ENCODE peak calls at places on chromosomes 1 and 21, in four cellular contexts. One of them, this sample, is unnamed.

GRCh38 chr1:20840731-20841130 is 53.6 kb upstream of the HP1BP3 start:
- DNase-seq in suprapubic skin: no peak
- DNase-seq in neural progenitor cell: no peak
- DNase-seq in glomerular endothelial cell: no peak
- DNase-seq in this sample: no peak

GRCh38 chr1:29237906-29238600 is 1.7 kb downstream of the PTPRU start:
- DNase-seq in suprapubic skin: no peak
- DNase-seq in neural progenitor cell: peak; percentile 75
- DNase-seq in glomerular endothelial cell: no peak
- DNase-seq in this sample: peak; percentile 66

GRCh38 chr1:180363596-180363995 is 133.5 kb downstream of the LHX4 start:
- DNase-seq in suprapubic skin: no peak
- DNase-seq in neural progenitor cell: no peak
- DNase-seq in glomerular endothelial cell: no peak
- DNase-seq in this sample: no peak

GRCh38 chr1:65260851-65261473 is 48.4 kb upstream of the DNAJC6 start:
- DNase-seq in suprapubic skin: no peak
- DNase-seq in neural progenitor cell: no peak
- DNase-seq in glomerular endothelial cell: no peak
- DNase-seq in this sample: peak; percentile 92

GRCh38 chr1:235068155-235069121 is 60.2 kb downstream of the TOMM20 start:
- DNase-seq in suprapubic skin: no peak
- DNase-seq in neural progenitor cell: no peak
- DNase-seq in glomerular endothelial cell: no peak
- DNase-seq in this sample: peak; percentile 90

GRCh38 chr1:24191860-24192259 is 4.8 kb upstream of the IFNLR1 start:
- DNase-seq in suprapubic skin: no peak
- DNase-seq in neural progenitor cell: no peak
- DNase-seq in glomerular endothelial cell: no peak
- DNase-seq in this sample: peak; percentile 62

GRCh38 chr21:20856926-20857325 is 141.3 kb upstream of the NCAM2 start:
- DNase-seq in suprapubic skin: no peak
- DNase-seq in neural progenitor cell: no peak
- DNase-seq in glomerular endothelial cell: no peak
- DNase-seq in this sample: no peak

GRCh38 chr21:41032536-41032935 is 135.4 kb upstream of the BACE2 start:
- DNase-seq in suprapubic skin: no peak
- DNase-seq in neural progenitor cell: no peak
- DNase-seq in glomerular endothelial cell: no peak
- DNase-seq in this sample: no peak

GRCh38 chr1:246691622-246692495 is 32.4 kb upstream of the SCCPDH start:
- DNase-seq in suprapubic skin: no peak
- DNase-seq in neural progenitor cell: peak; percentile 14
- DNase-seq in glomerular endothelial cell: no peak
- DNase-seq in this sample: peak; percentile 32

GRCh38 chr1:3660704-3661103 is 8.4 kb downstream of the TP73 start:
- DNase-seq in suprapubic skin: no peak
- DNase-seq in neural progenitor cell: no peak
- DNase-seq in glomerular endothelial cell: no peak
- DNase-seq in this sample: no peak

GRCh38 chr1:164604541-164604940 is 45.6 kb downstream of the PBX1 start:
- DNase-seq in suprapubic skin: no peak
- DNase-seq in neural progenitor cell: no peak
- DNase-seq in glomerular endothelial cell: no peak
- DNase-seq in this sample: peak; percentile 63

GRCh38 chr1:7988576-7988975 is 27.1 kb downstream of the PARK7 start:
- DNase-seq in suprapubic skin: no peak
- DNase-seq in neural progenitor cell: no peak
- DNase-seq in glomerular endothelial cell: no peak
- DNase-seq in this sample: peak; percentile 26

GRCh38 chr1:167628754-167629515 is 1.1 kb upstream of the RCSD1 start:
- DNase-seq in suprapubic skin: no peak
- DNase-seq in neural progenitor cell: no peak
- DNase-seq in glomerular endothelial cell: no peak
- DNase-seq in this sample: no peak

GRCh38 chr1:201739492-201740085 is 89.4 kb upstream of the IPO9 start:
- DNase-seq in suprapubic skin: peak; percentile 89
- DNase-seq in neural progenitor cell: peak; percentile 82
- DNase-seq in glomerular endothelial cell: no peak
- DNase-seq in this sample: peak; percentile 82

GRCh38 chr1:55898191-55898590 is 681.2 kb downstream of the PLPP3 start:
- DNase-seq in suprapubic skin: no peak
- DNase-seq in neural progenitor cell: no peak
- DNase-seq in glomerular endothelial cell: no peak
- DNase-seq in this sample: peak; percentile 78

GRCh38 chr21:41786521-41786987 is 19.7 kb upstream of the RIPK4 start:
- DNase-seq in suprapubic skin: no peak
- DNase-seq in neural progenitor cell: no peak
- DNase-seq in glomerular endothelial cell: no peak
- DNase-seq in this sample: peak; percentile 93

GRCh38 chr1:19728413-19729145 is 63.9 kb downstream of the HTR6 start:
- DNase-seq in suprapubic skin: no peak
- DNase-seq in neural progenitor cell: no peak
- DNase-seq in glomerular endothelial cell: no peak
- DNase-seq in this sample: no peak

GRCh38 chr1:232470711-232471110 is 159.2 kb downstream of the SIPA1L2 start:
- DNase-seq in suprapubic skin: no peak
- DNase-seq in neural progenitor cell: no peak
- DNase-seq in glomerular endothelial cell: no peak
- DNase-seq in this sample: no peak

GRCh38 chr1:184821658-184822057 is 67.0 kb upstream of the EDEM3 start:
- DNase-seq in suprapubic skin: no peak
- DNase-seq in neural progenitor cell: no peak
- DNase-seq in glomerular endothelial cell: no peak
- DNase-seq in this sample: no peak

GRCh38 chr1:58768971-58769808 is 14.7 kb downstream of the JUN start:
- DNase-seq in suprapubic skin: peak; percentile 93
- DNase-seq in neural progenitor cell: peak; percentile 88
- DNase-seq in glomerular endothelial cell: no peak
- DNase-seq in this sample: peak; percentile 79

This sample was measured in GM23248.